ENCODE peak calls at places on chromosomes 2 and 18, in five cellular contexts. U is CD4-positive, alpha-beta T cell; T is body of pancreas; K is adrenal gland; H is choroid plexus epithelial cell. P is an unnamed sample.

GRCh38 chr18:52254367-52254766 is 85.6 kb upstream of the DCC start:
- DNase-seq in U (no peak), T (no peak), K (no peak), H (peak; percentile 6), P (no peak)

GRCh38 chr2:147382322-147382948 is 462.4 kb upstream of the ACVR2A start:
- DNase-seq in U (no peak), T (peak; percentile 49), K (peak; percentile 58), H (no peak), P (no peak)

GRCh38 chr2:64913357-64913869 is 75.8 kb upstream of the SLC1A4 start:
- DNase-seq in U (no peak), T (peak; percentile 33), K (no peak), H (no peak), P (no peak)

GRCh38 chr2:111534816-111535803 is 348.9 kb downstream of the ANAPC1 start:
- DNase-seq in U (no peak), T (no peak), K (peak; percentile 52), H (peak; percentile 82), P (no peak)

GRCh38 chr2:225814554-225814953 is 415.0 kb downstream of the NYAP2 start:
- DNase-seq in U (no peak), T (no peak), K (no peak), H (no peak), P (no peak)

GRCh38 chr2:7427293-7428060 is 510.3 kb downstream of the RNF144A start:
- DNase-seq in U (no peak), T (no peak), K (no peak), H (peak; percentile 75), P (no peak)

GRCh38 chr2:241720099-241720498 is 14.3 kb upstream of the D2HGDH start:
- DNase-seq in U (no peak), T (no peak), K (no peak), H (no peak), P (no peak)

GRCh38 chr2:134660619-134661403 is 58.0 kb downstream of the TMEM163 start:
- DNase-seq in U (no peak), T (no peak), K (no peak), H (no peak), P (peak; percentile 36)

GRCh38 chr2:118221952-118222594 is 133.8 kb downstream of the INSIG2 start:
- DNase-seq in U (no peak), T (peak; percentile 58), K (peak; percentile 60), H (peak; percentile 89), P (no peak)

GRCh38 chr2:178105566-178105965 is 6.7 kb upstream of the RBM45 start:
- DNase-seq in U (no peak), T (peak; percentile 36), K (no peak), H (no peak), P (no peak)

GRCh38 chr18:11757084-11757590 is 68.1 kb downstream of the GNAL start:
- DNase-seq in U (no peak), T (no peak), K (no peak), H (no peak), P (no peak)

GRCh38 chr2:219987830-219988229 is 360.4 kb downstream of the SLC4A3 start:
- DNase-seq in U (no peak), T (no peak), K (no peak), H (peak; percentile 86), P (no peak)

GRCh38 chr18:51196116-51196810 is 1.2 kb downstream of the MEX3C start:
- DNase-seq in U (peak; percentile 26), T (peak; percentile 65), K (peak; percentile 76), H (peak; percentile 38), P (no peak)

GRCh38 chr2:96575790-96576456 is 39.4 kb downstream of the ARID5A start:
- DNase-seq in U (no peak), T (no peak), K (no peak), H (no peak), P (no peak)

GRCh38 chr18:2522112-2522511 is 49.2 kb downstream of the METTL4 start:
- DNase-seq in U (no peak), T (no peak), K (no peak), H (no peak), P (no peak)

GRCh38 chr2:70733428-70734185 is 34.4 kb downstream of the ADD2 start:
- DNase-seq in U (no peak), T (no peak), K (no peak), H (no peak), P (no peak)

GRCh38 chr2:238652771-238653157 is 195.1 kb upstream of the TWIST2 start:
- DNase-seq in U (no peak), T (no peak), K (no peak), H (no peak), P (no peak)

GRCh38 chr2:135812907-135813511 is 24.0 kb downstream of the LCT start:
- DNase-seq in U (no peak), T (no peak), K (no peak), H (no peak), P (no peak)

GRCh38 chr2:15582153-15582552 is 9.5 kb upstream of the DDX1 start:
- DNase-seq in U (no peak), T (no peak), K (no peak), H (no peak), P (no peak)

GRCh38 chr18:76686737-76687231 is 135.6 kb upstream of the ZNF236 start:
- DNase-seq in U (peak; percentile 16), T (peak; percentile 70), K (peak; percentile 89), H (peak; percentile 78), P (no peak)

GRCh38 chr2:45329045-45329677 is 281.9 kb downstream of the SRBD1 start:
- DNase-seq in U (no peak), T (peak; percentile 17), K (no peak), H (peak; percentile 48), P (no peak)

GRCh38 chr2:171814174-171814573 is 79.9 kb downstream of the SLC25A12 start:
- DNase-seq in U (no peak), T (no peak), K (no peak), H (no peak), P (no peak)

GRCh38 chr2:171813729-171814128 is 80.3 kb downstream of the SLC25A12 start:
- DNase-seq in U (no peak), T (no peak), K (no peak), H (no peak), P (no peak)

GRCh38 chr2:171810409-171810993 is 83.5 kb downstream of the SLC25A12 start:
- DNase-seq in U (no peak), T (no peak), K (no peak), H (peak; percentile 66), P (no peak)

GRCh38 chr2:171813126-171813525 is 80.9 kb downstream of the SLC25A12 start:
- DNase-seq in U (no peak), T (no peak), K (no peak), H (no peak), P (no peak)

DNA sequence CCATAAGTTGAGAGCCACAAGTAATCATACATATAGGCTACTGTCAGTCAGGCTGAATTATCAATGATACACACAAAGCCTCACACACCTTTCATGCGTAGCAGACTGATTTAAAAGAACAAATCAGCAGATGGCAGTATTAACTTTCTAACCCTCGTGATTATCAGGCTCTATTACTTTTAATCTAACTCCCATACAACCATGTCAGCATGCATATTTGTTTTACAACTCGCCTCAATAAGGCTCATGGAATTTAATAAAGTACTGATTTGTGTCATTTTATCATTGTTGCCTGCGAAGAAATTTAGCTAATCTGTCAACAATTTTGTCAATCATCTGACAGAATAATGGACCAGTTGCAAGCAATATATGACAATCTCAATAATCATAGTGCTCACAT is 82.8 kb downstream of the SLC25A12 start:
- DNase-seq in U (no peak), T (no peak), K (no peak), H (peak; percentile 72), P (no peak)
- TF ChIP-seq CTCF in U (peak; percentile 37), T (peak; percentile 55), K (peak; percentile 56), H (peak; percentile 50), P (peak; percentile 75)

GRCh38 chr2:191894681-191895147 is 47.8 kb upstream of the CAVIN2 start:
- DNase-seq in U (no peak), T (no peak), K (no peak), H (peak; percentile 73), P (no peak)

GRCh38 chr2:191895743-191896142 is 48.9 kb upstream of the CAVIN2 start:
- DNase-seq in U (no peak), T (no peak), K (no peak), H (no peak), P (no peak)

GRCh38 chr2:191895195-191895594 is 48.3 kb upstream of the CAVIN2 start:
- DNase-seq in U (no peak), T (no peak), K (no peak), H (no peak), P (no peak)

GRCh38 chr2:191889924-191890323 is 43.0 kb upstream of the CAVIN2 start:
- DNase-seq in U (no peak), T (no peak), K (no peak), H (no peak), P (no peak)

DNA sequence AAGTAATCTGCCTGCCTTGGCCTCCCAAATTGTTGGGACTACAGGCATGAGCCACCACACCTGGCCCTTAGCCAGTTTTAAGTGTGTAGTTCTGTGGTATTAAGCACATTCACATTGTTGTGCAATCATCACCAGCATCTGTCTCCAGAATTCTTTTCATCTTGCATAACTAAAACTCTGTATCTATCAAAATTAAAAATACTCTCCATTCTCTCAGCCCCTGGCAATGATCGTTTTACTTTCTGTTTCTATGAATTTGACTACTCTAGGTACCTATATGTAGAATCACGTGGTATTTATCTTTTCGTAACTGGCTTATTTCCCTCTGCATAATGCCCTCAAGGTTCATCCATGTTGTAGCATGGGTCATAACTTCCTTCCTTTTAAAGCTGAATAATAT is 45.5 kb upstream of the CAVIN2 start:
- DNase-seq in U (no peak), T (no peak), K (no peak), H (peak; percentile 96), P (no peak)
- TF ChIP-seq CTCF in U (no peak), T (no peak), K (no peak), H (no peak), P (no peak)

GRCh38 chr2:230935132-230935435 is 10.0 kb upstream of the GPR55 start:
- DNase-seq in U (no peak), T (no peak), K (no peak), H (no peak), P (peak; percentile 64)

GRCh38 chr2:230931556-230932231 is 6.7 kb upstream of the GPR55 start:
- DNase-seq in U (no peak), T (no peak), K (no peak), H (no peak), P (peak; percentile 79)

GRCh38 chr2:230932556-230933511 is 7.8 kb upstream of the GPR55 start:
- DNase-seq in U (no peak), T (peak; percentile 31), K (peak; percentile 69), H (peak; percentile 78), P (peak; percentile 78)

GRCh38 chr2:230934291-230935131 is 9.5 kb upstream of the GPR55 start:
- DNase-seq in U (no peak), T (no peak), K (peak; percentile 41), H (no peak), P (peak; percentile 78)

DNA sequence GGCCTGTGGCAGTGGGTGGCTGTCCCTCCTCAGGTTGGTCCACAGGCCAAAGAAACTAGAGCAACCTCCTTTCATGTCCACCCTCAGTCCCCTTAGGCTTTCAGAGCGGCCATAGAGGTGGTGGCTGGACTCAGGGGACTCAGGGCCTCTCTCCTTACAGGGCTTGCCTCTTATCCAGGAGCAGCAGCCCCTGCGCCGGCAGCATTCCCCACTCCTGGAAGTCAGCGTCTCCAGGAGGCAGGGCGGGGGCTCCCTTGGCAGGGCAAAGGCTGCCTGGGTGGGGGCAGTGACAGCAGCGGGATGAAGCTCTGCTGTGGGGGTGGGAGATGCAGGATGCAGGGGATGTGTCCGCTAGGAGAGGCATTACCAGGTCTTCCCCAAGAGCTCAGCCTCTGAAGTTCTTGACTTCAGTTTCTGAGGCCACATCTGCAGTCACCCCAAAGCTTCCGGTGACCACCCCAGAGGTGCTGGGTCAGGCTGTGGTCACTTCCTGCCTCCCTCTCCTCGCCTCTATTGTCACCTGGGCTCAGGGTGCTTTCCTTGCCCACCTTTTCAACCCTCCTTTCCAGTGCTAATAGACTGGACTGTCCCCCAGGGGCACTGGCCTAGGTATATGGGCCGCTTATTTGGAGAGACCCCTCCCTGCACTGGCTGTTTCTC is 8.6 kb upstream of the GPR55 start:
- DNase-seq in U (no peak), T (no peak), K (peak; percentile 18), H (no peak), P (peak; percentile 81)
- TF ChIP-seq CTCF in U (no peak), T (no peak), K (no peak), H (no peak), P (no peak)

GRCh38 chr18:6401687-6402086 is 13.0 kb downstream of the L3MBTL4 start:
- DNase-seq in U (no peak), T (no peak), K (no peak), H (no peak), P (no peak)
- TF ChIP-seq CTCF in U (no peak), T (no peak), K (no peak), H (no peak), P (no peak)